ENCODE peak calls at places on chromosomes 5 and 9, in five cellular contexts. R, E, Z, I and U are unnamed samples.

GRCh38 chr9:127867356-127868277 is 9.9 kb downstream of the AK1 start:
- DNase-seq in R (no peak), E (no peak), Z (no peak), I (no peak), U (no peak)

GRCh38 chr5:156240414-156240813 is 86.5 kb upstream of the SGCD start:
- DNase-seq in R (no peak), E (no peak), Z (no peak), I (no peak), U (no peak)

GRCh38 chr9:124390812-124391658 is 24.2 kb downstream of the PSMB7 start:
- DNase-seq in R (no peak), E (no peak), Z (no peak), I (peak), U (peak)

GRCh38 chr5:167582916-167583315 is 708.5 kb upstream of the WWC1 start:
- DNase-seq in R (no peak), E (no peak), Z (no peak), I (no peak), U (peak)

GRCh38 chr5:138753794-138754698 is 821 bp downstream of the CTNNA1 start:
- DNase-seq in R (peak), E (peak), Z (no peak), I (peak), U (peak)

GRCh38 chr5:76025069-76025468 is 58.1 kb upstream of the SV2C start:
- DNase-seq in R (no peak), E (no peak), Z (no peak), I (no peak), U (no peak)

GRCh38 chr5:124352312-124352711 is 394.1 kb downstream of the ZNF608 start:
- DNase-seq in R (no peak), E (no peak), Z (no peak), I (no peak), U (no peak)

GRCh38 chr9:90458485-90458884 is 184.1 kb downstream of the DIRAS2 start:
- DNase-seq in R (no peak), E (no peak), Z (no peak), I (peak), U (no peak)

GRCh38 chr5:31197183-31197582 is 3.7 kb downstream of the CDH6 start:
- DNase-seq in R (no peak), E (peak), Z (no peak), I (peak), U (no peak)

GRCh38 chr9:113772121-113772885 is 103.8 kb upstream of the ZNF618 start:
- DNase-seq in R (no peak), E (peak), Z (no peak), I (peak), U (peak)

GRCh38 chr9:132554755-132555154 is 27.7 kb upstream of the BARHL1 start:
- DNase-seq in R (no peak), E (no peak), Z (no peak), I (no peak), U (no peak)

GRCh38 chr5:83277953-83278352 is 193.6 kb upstream of the VCAN start:
- DNase-seq in R (no peak), E (no peak), Z (no peak), I (no peak), U (no peak)